ENCODE peak calls at places on chromosomes 6 and 20, in ten cellular contexts. J is breast epithelium, V is thoracic aorta, O is mammary epithelial cell, T is NT2/D1, C is astrocyte, Y is transverse colon, Z is hepatocyte, U is neuronal stem cell, Q is keratinocyte. H is an unnamed sample. For H3K36me3 and H3K4me1, the result is how much of the 10 kb centered on the place peaks cover.

GRCh38 chr20:34046330-34046729 is 52.6 kb downstream of the RALY start:
- DNase-seq in C (no peak), O (no peak), T (no peak), Z (peak), Q (no peak), Y (no peak), U (no peak), J (no peak), V (no peak), H (no peak)

GRCh38 chr20:44537993-44538392 is 16.1 kb upstream of the SERINC3 start:
- DNase-seq in O (no peak), C (no peak), Q (no peak), T (no peak), V (no peak), Z (no peak), U (no peak), J (no peak), Y (no peak), H (no peak)

GRCh38 chr20:54284928-54285704 is 77.2 kb downstream of the PFDN4 start:
- DNase-seq in T (no peak), C (peak), Z (no peak), V (no peak), Y (no peak), O (peak), U (no peak), Q (peak), J (no peak), H (no peak)

GRCh38 chr20:47859255-47859654 is 74.0 kb upstream of the SULF2 start:
- DNase-seq in Y (no peak), Z (no peak), C (no peak), V (no peak), U (no peak), Q (no peak), T (no peak), J (no peak), O (peak), H (no peak)

GRCh38 chr6:106014930-106015329 is 71.2 kb upstream of the PRDM1 start:
- DNase-seq in J (no peak), C (no peak), Q (no peak), V (no peak), U (no peak), Z (no peak), O (no peak), T (no peak), Y (no peak), H (peak)

GRCh38 chr20:40962733-40963504 is 65.7 kb upstream of the TOP1 start:
- DNase-seq in Q (no peak), J (peak), V (no peak), T (peak), O (peak), C (no peak), Z (peak), U (peak), Y (peak), H (peak)

GRCh38 chr20:57654363-57654997 is 34.3 kb upstream of the ZBP1 start:
- DNase-seq in C (peak), O (peak), J (peak), Z (peak), T (peak), Y (peak), V (no peak), Q (no peak), U (peak), H (peak)

GRCh38 chr6:74578339-74578738 is 627.5 kb downstream of the COL12A1 start:
- DNase-seq in T (no peak), V (no peak), Z (no peak), O (peak), J (no peak), Q (no peak), C (peak), Y (no peak), U (no peak), H (no peak)

GRCh38 chr6:16712931-16713484 is 48.3 kb downstream of the ATXN1 start:
- DNase-seq in Y (peak), U (no peak), T (no peak), V (no peak), J (no peak), Q (peak), C (peak), Z (peak), O (peak), H (peak)

GRCh38 chr20:25984933-25985332 is 288.3 kb upstream of the ZNF337 start:
- DNase-seq in T (no peak), O (no peak), Z (no peak), Q (no peak), C (no peak), V (no peak), Y (peak), J (no peak), U (no peak), H (no peak)

GRCh38 chr6:116682334-116682712 is 1.3 kb downstream of the KPNA5 start:
- DNase-seq in Q (no peak), U (no peak), O (peak), J (no peak), T (no peak), V (no peak), C (peak), Z (peak), Y (no peak), H (peak)

GRCh38 chr6:76682842-76683241 is 610.4 kb upstream of the IMPG1 start:
- DNase-seq in U (no peak), Z (peak), T (no peak), C (no peak), Q (no peak), V (no peak), J (no peak), Y (no peak), O (no peak), H (peak)

GRCh38 chr20:12229891-12230290 is 312.2 kb downstream of the BTBD3 start:
- DNase-seq in C (no peak), O (no peak), Z (no peak), T (no peak), Q (no peak), J (no peak), U (no peak), V (no peak), Y (no peak), H (no peak)

GRCh38 chr6:4253604-4254211 is 118.3 kb upstream of the ECI2 start:
- DNase-seq in Q (no peak), T (no peak), O (peak), V (no peak), Z (peak), J (no peak), C (peak), Y (no peak), U (no peak), H (no peak)

GRCh38 chr6:149074832-149075258 is 242.7 kb upstream of the TAB2 start:
- DNase-seq in Q (no peak), Z (no peak), O (no peak), Y (no peak), V (no peak), T (no peak), C (no peak), J (no peak), U (no peak), H (no peak)

GRCh38 chr6:165389534-165389933 is 80.1 kb upstream of the C6orf118 start:
- DNase-seq in Z (no peak), U (no peak), C (no peak), Y (no peak), Q (no peak), T (no peak), J (no peak), V (no peak), O (no peak), H (no peak)

GRCh38 chr20:61328906-61329558 is 77.0 kb downstream of the CDH4 start:
- DNase-seq in V (no peak), U (no peak), Q (no peak), O (no peak), Z (no peak), C (no peak), J (no peak), Y (no peak), T (no peak), H (no peak)

GRCh38 chr6:118307581-118307980 is 240.5 kb upstream of the PLN start:
- DNase-seq in T (no peak), Z (no peak), V (peak), Y (no peak), O (no peak), J (no peak), C (no peak), Q (no peak), U (no peak), H (no peak)

GRCh38 chr20:37379967-37380828 is 34.3 kb downstream of the SRC start:
- DNase-seq in U (no peak), C (peak), J (no peak), V (no peak), Z (peak), O (no peak), T (no peak), Q (no peak), Y (no peak), H (no peak)

GRCh38 chr6:41878246-41878645 is 16.9 kb downstream of the USP49 start:
- DNase-seq in C (peak), Y (no peak), Q (no peak), J (no peak), Z (no peak), O (peak), T (no peak), V (no peak), U (no peak), H (no peak)

GRCh38 chr6:127879685-127880084 is 21.2 kb downstream of the THEMIS start:
- DNase-seq in U (peak), V (no peak), J (no peak), C (peak), Q (no peak), O (no peak), Y (no peak), T (no peak), Z (peak), H (no peak)

GRCh38 chr20:59577809-59578601 is 26.3 kb upstream of the PHACTR3 start:
- DNase-seq in J (peak), Z (no peak), U (no peak), T (no peak), O (no peak), Y (no peak), C (no peak), V (no peak), Q (no peak), H (no peak)

GRCh38 chr6:1297746-1298145 is 14.2 kb upstream of the FOXQ1 start:
- DNase-seq in U (no peak), V (no peak), Y (no peak), Z (peak), J (no peak), C (no peak), T (no peak), Q (no peak), O (peak), H (no peak)

GRCh38 chr20:25187638-25188037 is 7.9 kb upstream of the ENTPD6 start:
- DNase-seq in Q (no peak), Z (no peak), Y (no peak), O (no peak), V (no peak), C (no peak), T (no peak), J (no peak), U (no peak), H (no peak)

GRCh38 chr6:143405381-143406154 is 44.9 kb downstream of the ADAT2 start:
- DNase-seq in V (no peak), Y (no peak), J (no peak), T (no peak), C (peak), Q (no peak), Z (no peak), O (peak), U (no peak), H (no peak)

DNA sequence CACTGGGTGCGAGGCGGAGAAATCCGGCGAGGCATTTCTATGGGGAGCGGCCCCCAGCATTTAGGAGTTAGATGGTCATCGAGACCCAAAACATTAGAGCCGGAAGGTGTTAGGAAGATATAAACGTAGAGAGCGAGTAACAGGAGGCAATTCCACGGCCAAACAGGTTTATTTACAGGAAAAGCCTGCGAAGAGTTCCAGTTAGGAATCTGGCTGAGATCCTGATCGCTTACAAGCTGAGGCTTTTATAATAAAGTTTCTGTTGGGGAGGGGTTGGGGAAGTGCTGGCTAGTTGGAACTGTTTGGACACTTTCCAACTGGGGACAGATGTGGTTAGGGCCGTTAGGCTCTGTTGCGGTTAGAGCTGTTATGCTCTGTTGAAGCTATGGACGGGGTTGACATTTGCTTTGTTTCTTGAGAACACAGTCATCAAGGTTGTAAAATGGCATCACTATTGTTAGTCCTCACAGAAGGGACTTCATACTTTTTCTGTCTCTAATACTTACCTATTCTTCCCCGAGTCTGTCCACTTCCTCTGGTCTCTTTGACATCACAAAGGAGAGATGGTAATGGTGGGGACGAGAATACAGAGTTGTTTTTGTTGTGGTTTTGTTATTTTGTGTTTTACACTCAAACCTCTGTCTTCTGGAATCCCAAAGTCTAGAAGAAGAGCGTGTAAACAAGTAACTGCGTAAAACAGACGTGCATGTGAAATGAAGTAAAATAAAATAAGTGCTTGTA is 506 bp upstream of the ZSCAN31 start:
- DNase-seq in V (no peak), U (no peak), C (peak), Y (peak), O (no peak), T (no peak), Z (peak), J (no peak), Q (no peak), H (peak)
- H3K4me3 ChIP-seq in V (peak), U (peak), C (peak), Y (peak), O (peak), T (peak), Z (peak), J (peak), Q (peak), H (peak)

GRCh38 chr6:161079566-161080262 is 88.1 kb downstream of the MAP3K4 start:
- DNase-seq in T (no peak), Q (peak), Z (no peak), J (no peak), V (no peak), O (peak), U (no peak), C (peak), Y (no peak), H (no peak)
- H3K36me3 ChIP-seq in T (half or more), Q (under half), Z (under half), J (under half), V (half or more), O (under half), U (half or more), C (under half), Y (under half), H (under half)

DNA sequence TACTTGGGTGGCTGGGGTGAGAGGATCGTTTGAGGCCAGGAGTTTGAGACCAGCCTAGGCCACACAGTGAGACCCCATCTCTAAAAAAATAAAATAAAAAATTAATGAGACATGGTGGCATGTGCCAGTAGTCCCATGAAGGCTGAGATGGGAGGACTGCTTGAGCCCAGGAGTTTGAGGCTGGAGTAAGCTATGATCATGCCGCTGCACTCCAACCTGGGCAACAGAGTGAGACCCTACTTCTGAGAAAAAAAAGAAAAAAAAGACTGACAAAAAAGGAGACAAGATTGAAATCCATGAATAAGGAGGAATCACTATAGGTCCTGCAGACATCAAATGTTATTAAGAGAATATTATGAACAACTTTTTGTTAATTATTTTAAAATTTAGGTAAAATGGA is 23.7 kb upstream of the BPHL start:
- DNase-seq in Q (no peak), J (no peak), C (no peak), Z (no peak), U (no peak), V (no peak), Y (no peak), T (no peak), O (no peak), H (no peak)
- H3K4me1 ChIP-seq in Q (under half), J (under half), C (under half), Z (under half), U (under half), V (under half), Y (under half), T (under half), O (under half), H (under half)

GRCh38 chr6:5659467-5659866 is 347.3 kb downstream of the NRN1 start:
- DNase-seq in V (no peak), Z (no peak), Y (no peak), C (peak), U (no peak), O (no peak), Q (no peak), T (no peak), J (no peak), H (no peak)
- H3K4me3 ChIP-seq in V (no peak), Z (no peak), Y (no peak), C (no peak), U (no peak), O (no peak), Q (no peak), T (no peak), J (no peak), H (no peak)

DNA sequence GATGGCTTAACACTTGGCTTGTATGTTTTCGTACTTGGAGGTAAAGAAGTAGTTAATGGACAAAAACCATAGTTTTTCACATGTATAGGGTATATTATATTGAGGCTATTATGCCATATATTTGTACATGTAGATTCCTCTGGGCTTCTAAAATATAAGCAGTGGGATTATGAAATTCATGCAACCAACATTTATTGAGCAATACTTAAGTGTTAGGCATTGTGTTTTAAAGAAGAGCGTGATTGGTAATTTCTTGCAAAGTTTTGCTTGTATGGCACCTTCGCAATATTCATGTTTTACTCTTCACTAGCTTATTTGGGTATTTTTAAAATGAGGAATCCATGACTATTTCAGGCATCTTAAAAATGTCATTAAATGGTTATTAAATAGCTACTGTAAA is 2.5 kb downstream of the TULP4 start:
- DNase-seq in J (no peak), Z (no peak), V (no peak), T (no peak), C (no peak), Q (no peak), O (no peak), Y (no peak), U (no peak), H (no peak)
- H3K36me3 ChIP-seq in J (under half), Z (under half), V (under half), T (under half), C (under half), Q (under half), O (under half), Y (under half), U (half or more), H (under half)

H was measured in HAP-1.